ENCODE peak calls at places on chromosomes 1 and 21, in nine cellular contexts. E, K, N, G, H, D, B, O and Q are unnamed samples. For H3K36me3, the result is how much of the 10 kb centered on the place peaks cover.

GRCh38 chr21:42566524-42567180 is 53.0 kb downstream of the SLC37A1 start:
- DNase-seq in E (no peak), K (no peak), G (peak), H (peak), N (no peak), O (peak), D (no peak), B (peak), Q (no peak)

GRCh38 chr1:152108899-152109222 is 6.4 kb downstream of the TCHH start:
- DNase-seq in E (no peak), O (no peak), B (no peak), G (no peak), D (peak), H (no peak), K (no peak), N (no peak), Q (peak)

GRCh38 chr1:172918478-172918877 is 132.3 kb downstream of the TNFSF18 start:
- DNase-seq in D (no peak), N (no peak), O (no peak), B (no peak), E (no peak), H (no peak), G (no peak), K (no peak), Q (no peak)

GRCh38 chr1:76154213-76154956 is 79.8 kb downstream of the ST6GALNAC3 start:
- DNase-seq in E (peak), K (peak), D (peak), G (peak), N (peak), O (peak), B (peak), H (peak), Q (peak)

GRCh38 chr1:181643631-181644030 is 160.3 kb downstream of the CACNA1E start:
- DNase-seq in D (no peak), N (no peak), O (no peak), H (no peak), G (no peak), K (no peak), B (no peak), E (no peak), Q (no peak)

GRCh38 chr1:19321071-19321470 is 8.9 kb downstream of the SLC66A1 start:
- DNase-seq in D (no peak), E (no peak), G (no peak), N (no peak), B (no peak), H (no peak), O (peak), K (no peak), Q (no peak)

GRCh38 chr1:54153548-54154439 is 994 bp upstream of the CDCP2 start:
- DNase-seq in N (no peak), K (peak), H (peak), G (peak), D (peak), B (peak), O (no peak), E (peak), Q (peak)

GRCh38 chr1:15033264-15033663 is 120.3 kb upstream of the TMEM51 start:
- DNase-seq in N (no peak), O (no peak), K (peak), H (no peak), B (no peak), E (no peak), D (no peak), G (no peak), Q (peak)

GRCh38 chr1:10459185-10459584 is 9.4 kb downstream of the CORT start:
- DNase-seq in B (no peak), G (no peak), O (no peak), K (peak), N (no peak), D (no peak), H (no peak), E (no peak), Q (peak)

GRCh38 chr1:62209931-62210595 is 15.4 kb downstream of the L1TD1 start:
- DNase-seq in N (no peak), H (no peak), G (no peak), O (no peak), E (no peak), K (no peak), B (no peak), D (no peak), Q (no peak)

GRCh38 chr1:26378088-26378878 is 5.7 kb upstream of the ZNF683 start:
- DNase-seq in G (no peak), N (no peak), B (peak), H (peak), O (peak), K (peak), D (peak), E (no peak), Q (peak)

GRCh38 chr21:33214056-33214455 is 15.7 kb upstream of the IFNAR2 start:
- DNase-seq in G (no peak), D (no peak), B (no peak), H (no peak), E (no peak), N (no peak), K (no peak), O (no peak), Q (no peak)

GRCh38 chr1:243471026-243471685 is 215.3 kb downstream of the SDCCAG8 start:
- DNase-seq in K (no peak), B (no peak), D (no peak), N (no peak), E (no peak), O (no peak), G (no peak), H (no peak), Q (no peak)

GRCh38 chr1:156860639-156861423 is at the start of gene NTRK1:
- DNase-seq in O (no peak), K (no peak), N (no peak), E (no peak), G (no peak), B (peak), H (peak), D (peak), Q (peak)

GRCh38 chr1:7886346-7886745 is 33.5 kb upstream of the UTS2 start:
- DNase-seq in O (no peak), B (no peak), E (no peak), H (no peak), G (no peak), N (no peak), D (no peak), K (no peak), Q (no peak)

GRCh38 chr1:233879841-233880240 is 24.6 kb upstream of the SLC35F3 start:
- DNase-seq in K (no peak), H (no peak), D (no peak), N (no peak), B (no peak), E (no peak), G (no peak), O (no peak), Q (no peak)

GRCh38 chr1:59937636-59938210 is 11.2 kb upstream of the CYP2J2 start:
- DNase-seq in N (no peak), O (no peak), K (no peak), H (no peak), B (no peak), D (no peak), E (no peak), G (no peak), Q (no peak)

GRCh38 chr1:114956570-114956969 is 73.1 kb upstream of the TSHB start:
- DNase-seq in B (no peak), N (no peak), D (no peak), O (no peak), K (peak), G (no peak), H (no peak), E (no peak), Q (peak)

GRCh38 chr1:231625975-231626534 is 535 bp upstream of the DISC1 start:
- DNase-seq in G (no peak), E (no peak), D (peak), H (no peak), O (no peak), N (no peak), B (no peak), K (no peak), Q (no peak)

GRCh38 chr1:81237531-81238528 is 562.9 kb upstream of the ADGRL2 start:
- DNase-seq in N (no peak), B (no peak), G (no peak), H (no peak), D (no peak), K (no peak), O (no peak), E (no peak), Q (peak)

GRCh38 chr1:200901796-200902444 is 7.2 kb downstream of the INAVA start:
- DNase-seq in G (no peak), O (no peak), D (no peak), N (no peak), B (no peak), K (no peak), H (no peak), E (no peak), Q (no peak)
- H3K36me3 ChIP-seq in G (under half), O (under half), D (under half), N (under half), B (under half), K (under half), H (under half), E (under half), Q (under half)

GRCh38 chr1:6652986-6653385 is 28.3 kb downstream of the THAP3 start:
- DNase-seq in G (no peak), H (no peak), N (no peak), D (no peak), B (no peak), O (no peak), K (no peak), E (no peak), Q (no peak)
- H3K36me3 ChIP-seq in G (under half), H (under half), N (under half), D (under half), B (under half), O (half or more), K (under half), E (under half), Q (under half)

GRCh38 chr21:46210378-46211136 is 18.0 kb downstream of the LSS start:
- DNase-seq in N (no peak), B (peak), H (peak), E (peak), K (no peak), D (no peak), O (peak), G (peak), Q (no peak)

GRCh38 chr21:46211376-46211775 is 17.2 kb downstream of the LSS start:
- DNase-seq in K (no peak), E (peak), N (no peak), G (peak), H (peak), D (no peak), O (peak), B (no peak), Q (no peak)

GRCh38 chr21:46213620-46214286 is 14.8 kb downstream of the LSS start:
- DNase-seq in D (no peak), E (no peak), B (peak), O (no peak), H (peak), N (no peak), G (peak), K (no peak), Q (no peak)

GRCh38 chr21:46212721-46213484 is 15.7 kb downstream of the LSS start:
- DNase-seq in O (peak), E (no peak), H (no peak), K (no peak), G (peak), N (no peak), B (peak), D (no peak), Q (no peak)

DNA sequence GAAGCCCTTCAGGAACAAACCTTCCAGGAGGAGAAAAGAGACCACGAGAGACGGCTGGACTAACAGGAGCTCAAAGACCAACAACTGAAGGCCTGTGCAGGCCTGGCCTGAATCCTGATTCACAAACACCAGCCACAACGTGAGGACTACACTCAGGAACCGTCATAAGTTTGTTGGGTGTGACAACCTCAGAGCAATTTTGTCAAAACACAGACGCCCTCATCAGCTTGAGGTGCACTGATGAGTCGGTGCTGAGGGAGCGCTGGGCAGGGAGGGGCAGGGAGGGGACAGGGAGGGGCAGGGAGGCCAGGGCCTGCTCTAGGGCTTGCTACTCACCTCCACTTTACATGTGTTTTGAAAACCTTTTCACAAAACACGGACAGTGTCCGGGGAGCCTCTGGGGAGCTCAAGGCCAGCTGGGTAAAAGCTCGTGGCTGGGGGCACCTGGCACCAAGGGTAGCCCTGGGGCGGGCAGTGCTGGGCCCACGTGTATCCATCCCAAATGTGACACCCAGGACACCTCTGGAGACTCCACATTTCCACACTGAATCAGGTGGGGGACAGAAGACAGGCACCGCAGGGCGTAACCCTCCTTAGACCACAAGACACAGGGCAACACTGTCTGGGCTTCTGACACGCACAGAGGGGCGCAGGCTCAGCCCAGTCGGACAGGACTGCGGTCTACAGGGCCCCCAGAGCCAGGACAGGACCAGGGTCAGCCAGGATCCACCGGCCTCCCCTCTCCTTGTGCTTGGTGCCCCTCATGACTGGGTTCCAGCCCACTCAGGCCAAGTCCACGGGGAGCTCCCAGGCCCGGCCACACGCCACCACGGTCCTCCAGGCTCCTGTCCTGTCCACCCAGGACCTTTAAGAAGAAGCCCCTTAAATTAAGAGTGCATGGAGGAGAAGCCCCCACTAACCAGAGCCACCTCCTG is 16.5 kb downstream of the LSS start:
- DNase-seq in G (peak), O (peak), E (peak), K (no peak), D (no peak), N (no peak), B (peak), H (no peak), Q (no peak)
- H3K36me3 ChIP-seq in G (half or more), O (half or more), E (under half), K (half or more), D (under half), N (under half), B (under half), H (under half), Q (half or more)

DNA sequence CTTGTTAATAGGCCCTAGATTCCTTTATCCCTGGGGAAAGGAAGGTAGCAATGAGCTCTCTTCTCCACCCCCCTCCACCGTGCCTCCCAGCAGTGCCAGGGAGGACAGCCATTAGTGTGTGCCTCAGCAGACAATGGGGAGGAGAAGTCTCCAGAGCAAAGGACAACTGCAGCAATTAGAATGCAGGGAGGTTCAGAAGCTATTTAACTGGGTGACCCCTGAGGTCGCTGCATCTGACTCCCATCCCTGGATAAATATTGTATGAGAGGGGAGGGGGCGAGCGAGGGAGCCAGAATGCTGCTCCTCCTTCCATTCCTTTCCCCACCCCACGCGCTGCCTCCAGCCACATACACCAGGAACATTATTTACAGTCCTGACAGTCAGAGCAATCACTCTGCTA is 59.0 kb downstream of the ERI3 start:
- DNase-seq in N (no peak), H (no peak), D (no peak), O (no peak), K (no peak), G (no peak), E (no peak), B (no peak), Q (no peak)
- H3K36me3 ChIP-seq in N (under half), H (under half), D (under half), O (half or more), K (under half), G (under half), E (under half), B (under half), Q (under half)

DNA sequence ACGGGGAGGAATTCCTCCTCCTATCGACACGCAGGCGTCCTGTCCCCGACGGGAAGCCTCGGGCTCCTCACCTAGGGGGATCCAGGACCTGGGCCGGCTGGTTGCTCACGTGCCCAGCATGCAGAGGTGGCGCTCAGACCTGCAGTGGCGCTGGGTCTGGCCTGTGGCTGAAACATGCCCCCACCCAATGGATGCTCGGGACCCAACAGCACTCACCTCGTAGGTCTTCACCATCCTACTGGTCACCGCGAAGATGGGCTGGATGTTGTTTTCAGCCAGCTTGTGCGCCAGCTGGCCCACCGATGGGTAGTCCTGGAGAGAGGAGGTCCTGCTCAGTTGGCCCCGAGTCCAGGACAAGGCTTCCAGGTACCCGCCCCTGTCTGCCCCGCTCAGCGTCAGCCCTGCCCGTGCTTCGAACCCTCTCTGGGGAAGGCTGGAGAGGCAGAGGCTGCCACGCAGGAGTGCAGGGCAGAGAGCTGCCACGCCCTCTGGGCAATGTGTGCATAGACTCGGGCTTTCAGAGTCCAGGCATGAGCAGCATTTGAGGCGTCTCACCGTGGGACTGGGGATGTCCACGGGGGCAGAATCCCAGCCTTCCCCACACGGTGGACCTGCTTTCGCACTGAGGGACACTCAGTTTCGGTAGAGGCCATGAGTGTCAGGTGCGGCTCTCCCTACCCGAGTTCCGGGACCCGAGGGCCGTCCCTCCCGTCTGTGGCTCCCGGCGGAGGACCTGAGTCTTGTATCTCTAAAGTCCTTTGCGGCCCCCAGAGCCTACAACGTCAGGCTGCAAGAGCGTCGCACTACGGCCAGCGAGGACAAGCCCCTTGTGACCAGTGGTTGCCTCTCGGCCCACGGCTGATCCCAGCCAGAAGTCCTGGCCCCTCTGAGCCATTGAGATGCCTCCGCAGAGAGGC is 21.6 kb downstream of the ITGB2 start:
- DNase-seq in B (no peak), E (peak), N (no peak), D (no peak), K (no peak), G (no peak), H (peak), O (peak), Q (no peak)
- H3K36me3 ChIP-seq in B (under half), E (under half), N (under half), D (under half), K (under half), G (under half), H (half or more), O (half or more), Q (under half)

GRCh38 chr1:154208677-154209390 is 2.7 kb upstream of the CFAP141 start:
- DNase-seq in D (no peak), E (no peak), G (no peak), B (no peak), K (no peak), N (no peak), H (no peak), O (no peak), Q (no peak)
- H3K36me3 ChIP-seq in D (under half), E (half or more), G (half or more), B (under half), K (half or more), N (under half), H (half or more), O (half or more), Q (half or more)

GRCh38 chr1:163922743-163923186 is 601.0 kb downstream of the NUF2 start:
- DNase-seq in K (no peak), E (no peak), H (no peak), D (no peak), G (no peak), B (no peak), N (no peak), O (no peak), Q (peak)

GRCh38 chr1:163924041-163924440 is 602.3 kb downstream of the NUF2 start:
- DNase-seq in H (no peak), E (no peak), K (no peak), N (no peak), D (no peak), O (no peak), G (no peak), B (no peak), Q (no peak)

GRCh38 chr1:163932901-163933300 is 611.1 kb downstream of the NUF2 start:
- DNase-seq in B (no peak), O (no peak), D (no peak), N (no peak), G (no peak), K (no peak), E (no peak), H (no peak), Q (no peak)

GRCh38 chr1:163928649-163929048 is 606.9 kb downstream of the NUF2 start:
- DNase-seq in E (no peak), G (no peak), K (no peak), H (no peak), B (no peak), D (no peak), N (no peak), O (no peak), Q (peak)

DNA sequence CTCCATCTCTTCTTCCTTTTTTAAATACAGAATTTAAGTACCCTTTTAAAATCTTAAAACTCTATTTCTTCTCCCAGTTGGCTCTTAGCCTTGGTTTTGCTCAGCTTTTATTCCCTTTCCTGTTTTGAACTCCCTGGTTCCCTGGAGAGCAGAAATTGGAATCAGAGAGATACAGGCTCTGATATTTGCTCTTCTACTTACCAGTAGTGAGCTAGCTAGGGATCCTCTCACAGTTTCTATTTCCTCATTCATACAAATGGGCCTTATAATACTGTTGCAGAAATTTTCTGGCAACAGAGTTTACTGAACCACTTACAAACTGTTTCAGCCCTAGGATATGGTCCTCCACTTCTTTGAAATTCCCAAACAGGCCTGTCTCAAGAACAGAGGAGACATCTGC is 606.3 kb downstream of the NUF2 start:
- DNase-seq in O (no peak), H (no peak), D (no peak), N (peak), E (no peak), G (no peak), B (no peak), K (no peak), Q (no peak)
- H3K36me3 ChIP-seq in O (under half), H (under half), D (under half), N (under half), E (under half), G (under half), B (under half), K (under half), Q (under half)